ENCODE peak calls at places on chromosomes 1 and 21, in four cellular contexts. A is WTC11, B is astrocyte, I is AG09319. Q is an unnamed sample.

GRCh38 chr21:37079211-37079824 is 6.3 kb downstream of the TTC3 start:
- DNase-seq in A (no peak), B (no peak), I (no peak), Q (no peak)

GRCh38 chr21:45320261-45320990 is 32.7 kb upstream of the POFUT2 start:
- DNase-seq in A (no peak), B (no peak), I (no peak), Q (no peak)

GRCh38 chr1:33346921-33347649 is 26.2 kb upstream of the A3GALT2 start:
- DNase-seq in A (no peak), B (peak), I (no peak), Q (peak)

GRCh38 chr21:36873511-36873910 is 93.0 kb downstream of the HLCS start:
- DNase-seq in A (no peak), B (no peak), I (no peak), Q (peak)

GRCh38 chr1:156247460-156248322 is at the start of gene PAQR6:
- DNase-seq in A (peak), B (no peak), I (no peak), Q (no peak)

GRCh38 chr21:42526379-42526727 is 12.7 kb downstream of the SLC37A1 start:
- DNase-seq in A (no peak), B (no peak), I (no peak), Q (no peak)

GRCh38 chr1:24725209-24725651 is 20.0 kb upstream of the CLIC4 start:
- DNase-seq in A (peak), B (no peak), I (no peak), Q (no peak)

GRCh38 chr1:15249032-15249601 is 2.1 kb downstream of the FHAD1 start:
- DNase-seq in A (no peak), B (peak), I (no peak), Q (no peak)

GRCh38 chr1:52123622-52124021 is 18.3 kb upstream of the ZFYVE9 start:
- DNase-seq in A (no peak), B (no peak), I (no peak), Q (no peak)

DNA sequence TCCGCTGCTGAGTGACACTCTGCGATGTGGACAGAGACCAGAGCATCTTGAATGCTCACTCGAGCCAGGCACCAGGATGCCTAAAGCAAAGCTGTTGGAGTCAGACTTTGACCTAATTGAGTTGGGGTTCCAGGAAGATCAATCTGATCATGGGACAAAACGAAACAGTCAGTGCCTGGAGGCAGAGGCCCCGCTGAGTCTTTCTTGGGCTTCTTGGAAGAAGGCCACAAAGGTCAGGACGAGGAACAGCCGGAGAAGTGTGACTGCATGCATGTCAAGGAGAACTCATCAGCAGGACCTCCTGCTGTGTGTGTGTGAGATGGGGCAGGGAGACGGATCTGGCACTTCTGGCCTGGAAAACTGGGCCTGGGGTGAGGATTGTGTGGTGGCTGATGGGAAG is 190.7 kb downstream of the CAMTA1 start:
- DNase-seq in A (no peak), B (no peak), I (no peak), Q (no peak)
- TF ChIP-seq CTCF in A (no peak), B (no peak), I (no peak), Q (no peak)

GRCh38 chr1:50959913-50960844 is at the start of gene FAF1:
- DNase-seq in A (peak), B (peak), I (peak), Q (peak)
- TF ChIP-seq CTCF in A (peak), B (peak), I (no peak), Q (peak)

DNA sequence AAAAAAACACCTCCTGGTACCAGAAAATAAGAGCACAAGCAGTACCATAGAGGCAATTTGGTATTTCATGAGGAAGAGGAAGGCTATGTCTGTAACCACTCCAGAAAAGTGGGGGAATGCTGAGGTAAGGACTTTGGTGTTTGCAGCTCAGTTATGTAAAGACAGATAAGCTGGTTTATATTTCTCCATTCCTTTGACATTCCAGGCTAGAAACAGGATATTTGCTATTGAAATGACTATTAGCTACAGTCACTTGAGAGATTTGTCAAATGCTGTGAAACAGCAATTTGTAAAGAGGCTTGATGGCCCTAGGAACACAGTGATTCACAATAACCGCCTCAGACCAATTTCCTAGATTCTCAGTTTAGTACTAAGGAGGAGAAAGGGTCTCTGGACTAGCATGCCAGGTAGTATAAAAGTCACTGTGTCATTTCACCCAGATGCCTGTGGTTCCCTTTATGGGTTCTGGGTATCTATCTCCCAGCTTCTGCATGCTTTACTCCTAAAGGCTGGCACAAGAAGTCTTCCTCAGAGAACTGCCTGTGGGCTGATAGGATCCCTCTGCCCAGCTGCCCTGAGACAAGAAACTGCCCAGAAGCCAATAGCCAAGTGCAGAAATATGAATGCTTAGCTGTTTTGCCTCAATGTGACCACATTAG is 80.5 kb downstream of the VCAM1 start:
- DNase-seq in A (no peak), B (peak), I (no peak), Q (no peak)
- TF ChIP-seq CTCF in A (no peak), B (no peak), I (no peak), Q (no peak)

DNA sequence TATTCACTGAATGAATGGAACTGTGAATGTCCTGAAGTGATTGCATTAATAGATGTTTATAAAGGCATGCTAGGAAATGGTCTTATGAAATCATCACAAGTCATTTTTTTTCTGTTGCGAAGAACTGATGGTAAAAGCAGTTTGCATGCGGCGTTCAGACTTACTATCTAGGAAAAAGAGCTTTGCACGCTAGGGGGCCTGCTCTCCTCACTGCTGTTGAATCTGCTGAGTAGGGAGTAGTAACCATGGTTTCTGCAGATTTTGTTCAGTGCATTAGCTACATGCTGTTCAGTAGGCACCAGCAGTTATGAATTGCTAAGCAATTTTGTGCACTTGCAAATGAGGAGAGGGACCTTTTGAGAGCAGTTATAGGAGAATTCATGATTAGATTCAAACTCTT is 57.9 kb downstream of the CENPF start:
- DNase-seq in A (peak), B (peak), I (peak), Q (peak)
- TF ChIP-seq CTCF in A (no peak), B (peak), I (peak), Q (no peak)

DNA sequence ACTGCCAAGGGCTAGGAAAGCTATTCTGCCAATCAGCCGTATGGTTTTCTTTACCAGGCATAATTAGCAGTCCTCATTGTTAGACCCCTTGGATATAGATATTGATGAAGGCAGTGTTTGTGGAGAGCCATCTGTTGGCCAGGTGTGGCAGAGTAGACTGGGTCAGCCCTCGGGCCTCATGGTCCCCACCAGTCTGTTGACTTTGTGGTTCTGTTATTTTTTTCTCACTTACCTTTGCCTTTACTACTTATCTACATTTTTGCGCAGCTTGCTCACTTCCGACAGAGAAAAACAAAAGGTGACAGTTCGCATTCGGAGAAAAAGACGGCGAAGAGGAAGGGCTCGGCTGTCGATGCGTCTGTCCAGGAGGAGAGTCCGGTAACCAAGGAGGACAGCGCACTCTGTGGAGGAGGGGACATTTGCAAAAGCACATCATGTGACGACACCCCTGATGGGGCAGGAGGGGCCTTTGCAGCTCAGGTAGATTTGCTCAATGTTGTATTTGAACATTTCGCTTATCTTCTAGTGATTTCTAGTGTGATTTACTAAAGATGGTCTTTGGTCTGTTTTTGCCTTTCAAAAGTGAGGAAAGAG is 2.3 kb downstream of the PCNT start:
- DNase-seq in A (no peak), B (no peak), I (no peak), Q (no peak)
- TF ChIP-seq CTCF in A (no peak), B (no peak), I (no peak), Q (no peak)

GRCh38 chr1:226739696-226740065 is 599 bp upstream of the ITPKB start:
- DNase-seq in A (no peak), B (no peak), I (no peak), Q (no peak)

GRCh38 chr1:226737819-226738420 is 1.2 kb downstream of the ITPKB start:
- DNase-seq in A (peak), B (no peak), I (no peak), Q (peak)

GRCh38 chr1:226738995-226739695 is at the start of gene ITPKB:
- DNase-seq in A (no peak), B (peak), I (no peak), Q (peak)

GRCh38 chr1:226736908-226737818 is 1.9 kb downstream of the ITPKB start:
- DNase-seq in A (peak), B (no peak), I (no peak), Q (peak)

DNA sequence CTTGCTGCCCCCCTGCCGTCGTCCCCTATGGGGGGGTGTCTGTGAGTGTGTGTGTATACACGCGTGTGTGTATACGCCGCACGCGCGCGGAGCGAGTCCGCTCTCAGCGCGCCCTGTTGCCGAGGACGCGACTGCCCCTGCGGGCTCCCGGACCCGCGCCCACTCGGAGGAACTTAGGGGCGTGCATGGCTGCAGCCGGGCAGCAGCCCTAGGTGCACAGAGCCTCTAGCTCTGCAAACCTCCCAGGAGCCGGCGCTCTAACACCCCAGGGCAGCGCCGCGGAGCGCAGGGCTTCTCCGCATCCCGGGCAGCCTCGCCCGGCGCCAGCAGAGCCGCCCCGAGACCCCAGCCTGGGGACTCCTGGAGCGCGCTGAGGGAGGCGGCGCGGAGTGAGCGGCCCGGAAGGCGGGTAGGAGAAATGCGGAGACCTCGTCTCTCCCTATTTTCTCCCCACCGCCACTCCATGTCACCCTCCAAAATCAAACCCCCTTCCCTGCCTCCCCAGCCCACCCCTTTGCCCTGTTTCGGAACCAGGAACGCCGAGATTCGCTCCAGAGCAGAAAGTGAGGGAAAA is 574 bp downstream of the ITPKB start:
- DNase-seq in A (peak), B (no peak), I (no peak), Q (no peak)
- TF ChIP-seq CTCF in A (no peak), B (no peak), I (peak), Q (no peak)

GRCh38 chr1:102790997-102791396 is 317.3 kb downstream of the COL11A1 start:
- DNase-seq in A (no peak), B (no peak), I (no peak), Q (no peak)
- TF ChIP-seq CTCF in A (no peak), B (peak), I (no peak), Q (no peak)

DNA sequence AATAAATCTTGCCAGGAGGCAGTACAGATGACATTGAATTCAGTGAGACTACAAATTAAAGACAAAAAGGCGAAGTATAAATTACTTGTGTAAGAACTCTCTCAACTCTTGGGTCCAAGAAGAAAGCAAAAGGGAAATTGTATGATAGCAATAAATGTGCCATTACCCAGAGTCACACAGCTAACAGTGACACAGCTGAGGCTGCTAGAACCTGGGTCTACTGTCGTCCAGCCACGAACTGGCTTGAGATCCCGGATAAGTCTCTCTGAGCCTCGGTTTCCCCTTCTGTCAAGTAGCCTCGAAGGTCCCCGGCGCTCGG is 362 bp upstream of the ROR1 start:
- DNase-seq in A (no peak), B (no peak), I (no peak), Q (no peak)
- TF ChIP-seq CTCF in A (no peak), B (no peak), I (no peak), Q (no peak)

Q was measured in lower leg skin.